ENCODE peak calls at places on chromosomes 7 and 10, in five cellular contexts. One of them, this sample, is unnamed.

GRCh38 chr10:23643396-23643795 is 204.5 kb downstream of the OTUD1 start:
- DNase-seq in HCT116: no peak
- DNase-seq in IMR-90: no peak
- DNase-seq in K562: no peak
- DNase-seq in A549: no peak
- DNase-seq in this sample: no peak

GRCh38 chr7:122887198-122887597 is 938 bp upstream of the CADPS2 start:
- DNase-seq in HCT116: peak
- DNase-seq in IMR-90: peak
- DNase-seq in A549: peak
- DNase-seq in K562: peak
- DNase-seq in this sample: no peak

GRCh38 chr7:151754142-151754590 is 122.7 kb downstream of the PRKAG2 start:
- DNase-seq in K562: peak
- DNase-seq in A549: peak
- DNase-seq in IMR-90: peak
- DNase-seq in HCT116: peak
- DNase-seq in this sample: no peak

GRCh38 chr7:43756368-43757072 is 2.0 kb upstream of the BLVRA start:
- DNase-seq in HCT116: no peak
- DNase-seq in K562: no peak
- DNase-seq in A549: no peak
- DNase-seq in IMR-90: peak
- DNase-seq in this sample: no peak

GRCh38 chr10:95286707-95287106 is 4.1 kb downstream of the PDLIM1 start:
- DNase-seq in K562: no peak
- DNase-seq in HCT116: no peak
- DNase-seq in A549: no peak
- DNase-seq in IMR-90: no peak
- DNase-seq in this sample: no peak

GRCh38 chr7:39181398-39181797 is 203.7 kb downstream of the POU6F2 start:
- DNase-seq in A549: no peak
- DNase-seq in K562: no peak
- DNase-seq in HCT116: no peak
- DNase-seq in IMR-90: no peak
- DNase-seq in this sample: no peak

GRCh38 chr7:103833401-103833800 is 156.1 kb downstream of the RELN start:
- DNase-seq in IMR-90: no peak
- DNase-seq in HCT116: no peak
- DNase-seq in A549: no peak
- DNase-seq in K562: no peak
- DNase-seq in this sample: no peak

GRCh38 chr7:64618785-64619456 is 47.0 kb upstream of the ZNF107 start:
- DNase-seq in IMR-90: peak
- DNase-seq in A549: peak
- DNase-seq in HCT116: peak
- DNase-seq in K562: peak
- DNase-seq in this sample: no peak

GRCh38 chr7:158676171-158676840 is 28.3 kb downstream of the NCAPG2 start:
- DNase-seq in HCT116: no peak
- DNase-seq in A549: no peak
- DNase-seq in K562: no peak
- DNase-seq in IMR-90: peak
- DNase-seq in this sample: no peak
- TF ChIP-seq CEBPB in HCT116: no peak
- TF ChIP-seq CEBPB in A549: no peak
- TF ChIP-seq CEBPB in K562: no peak
- TF ChIP-seq CEBPB in IMR-90: peak
- TF ChIP-seq CEBPB in this sample: no peak

GRCh38 chr7:54014765-54015164 is 527.4 kb upstream of the VSTM2A start:
- DNase-seq in K562: no peak
- DNase-seq in HCT116: no peak
- DNase-seq in IMR-90: no peak
- DNase-seq in A549: no peak
- DNase-seq in this sample: no peak

GRCh38 chr7:54015251-54015650 is 526.9 kb upstream of the VSTM2A start:
- DNase-seq in K562: no peak
- DNase-seq in HCT116: no peak
- DNase-seq in A549: no peak
- DNase-seq in IMR-90: no peak
- DNase-seq in this sample: no peak
- TF ChIP-seq CEBPB in K562: no peak
- TF ChIP-seq CEBPB in HCT116: no peak
- TF ChIP-seq CEBPB in A549: no peak
- TF ChIP-seq CEBPB in IMR-90: no peak
- TF ChIP-seq CEBPB in this sample: no peak

DNA sequence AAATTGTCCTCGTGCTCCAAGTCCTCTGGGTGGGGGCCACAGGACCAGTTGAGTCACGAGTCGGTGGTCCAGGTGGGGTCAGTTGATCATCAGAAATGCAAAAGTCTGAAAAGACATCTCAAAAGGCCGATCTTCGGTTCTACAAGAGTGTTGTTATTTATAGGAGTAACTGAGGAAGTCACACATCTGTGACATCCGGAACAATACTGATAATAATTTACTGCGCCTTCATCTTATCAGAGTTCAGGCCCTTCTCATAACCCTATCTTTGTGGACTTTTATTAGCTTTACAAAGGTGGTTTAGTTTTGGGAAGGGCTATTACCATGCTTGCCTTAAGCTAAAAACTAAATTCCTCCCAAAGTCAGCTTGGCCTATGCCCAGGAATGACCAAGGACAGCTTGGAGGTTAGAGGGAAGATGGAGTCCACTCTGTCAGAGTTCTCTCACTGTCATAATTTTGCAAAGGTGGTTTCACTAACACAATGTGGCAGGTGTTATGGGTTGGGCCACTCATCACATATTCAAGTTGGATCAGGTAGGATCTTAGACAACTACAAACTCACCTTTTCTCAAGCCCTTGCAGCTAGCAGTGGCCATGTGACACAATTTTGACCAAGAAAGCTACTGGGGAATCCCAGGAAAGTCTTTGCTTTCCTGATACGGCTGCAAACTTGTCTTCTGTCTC is 54.7 kb upstream of the CHST3 start:
- DNase-seq in HCT116: no peak
- DNase-seq in IMR-90: no peak
- DNase-seq in K562: no peak
- DNase-seq in A549: no peak
- DNase-seq in this sample: no peak
- TF ChIP-seq CEBPB in HCT116: no peak
- TF ChIP-seq CEBPB in IMR-90: no peak
- TF ChIP-seq CEBPB in K562: no peak
- TF ChIP-seq CEBPB in A549: no peak
- TF ChIP-seq CEBPB in this sample: no peak

DNA sequence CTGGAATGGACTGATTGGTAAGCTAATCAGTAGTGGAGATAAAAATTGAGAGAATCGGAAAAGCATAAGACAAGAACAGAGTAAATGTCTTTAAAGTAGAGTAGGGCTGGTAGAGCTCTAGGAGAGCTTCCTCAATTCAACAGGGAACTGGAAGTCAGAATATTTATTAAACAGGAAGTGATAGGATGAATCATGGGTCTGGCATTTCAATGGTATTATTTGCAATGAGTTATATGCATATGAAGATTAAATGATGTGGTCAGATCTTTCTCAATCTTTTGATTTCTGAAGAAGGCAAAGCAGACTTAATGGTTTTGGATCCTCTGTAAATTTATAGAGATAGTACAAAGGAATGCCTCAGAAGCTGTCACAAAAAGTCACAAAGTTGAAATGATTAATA is 349.0 kb downstream of the HPSE2 start:
- DNase-seq in A549: no peak
- DNase-seq in K562: no peak
- DNase-seq in HCT116: no peak
- DNase-seq in IMR-90: peak
- DNase-seq in this sample: no peak
- TF ChIP-seq CEBPB in A549: no peak
- TF ChIP-seq CEBPB in K562: no peak
- TF ChIP-seq CEBPB in HCT116: no peak
- TF ChIP-seq CEBPB in IMR-90: no peak
- TF ChIP-seq CEBPB in this sample: no peak

GRCh38 chr7:72924417-72924747 is 513 bp upstream of the POM121 start:
- DNase-seq in K562: no peak
- DNase-seq in HCT116: no peak
- DNase-seq in A549: no peak
- DNase-seq in IMR-90: no peak
- DNase-seq in this sample: no peak

GRCh38 chr7:72925546-72926120 is 738 bp downstream of the POM121 start:
- DNase-seq in HCT116: no peak
- DNase-seq in IMR-90: no peak
- DNase-seq in K562: peak
- DNase-seq in A549: no peak
- DNase-seq in this sample: no peak

GRCh38 chr7:72919256-72919775 is 5.6 kb upstream of the POM121 start:
- DNase-seq in HCT116: no peak
- DNase-seq in K562: no peak
- DNase-seq in IMR-90: no peak
- DNase-seq in A549: no peak
- DNase-seq in this sample: no peak

GRCh38 chr7:72924748-72925545 is at the start of gene POM121:
- DNase-seq in A549: peak
- DNase-seq in K562: peak
- DNase-seq in IMR-90: peak
- DNase-seq in HCT116: peak
- DNase-seq in this sample: peak
- TF ChIP-seq CEBPB in A549: no peak
- TF ChIP-seq CEBPB in K562: peak
- TF ChIP-seq CEBPB in IMR-90: no peak
- TF ChIP-seq CEBPB in HCT116: no peak
- TF ChIP-seq CEBPB in this sample: no peak

DNA sequence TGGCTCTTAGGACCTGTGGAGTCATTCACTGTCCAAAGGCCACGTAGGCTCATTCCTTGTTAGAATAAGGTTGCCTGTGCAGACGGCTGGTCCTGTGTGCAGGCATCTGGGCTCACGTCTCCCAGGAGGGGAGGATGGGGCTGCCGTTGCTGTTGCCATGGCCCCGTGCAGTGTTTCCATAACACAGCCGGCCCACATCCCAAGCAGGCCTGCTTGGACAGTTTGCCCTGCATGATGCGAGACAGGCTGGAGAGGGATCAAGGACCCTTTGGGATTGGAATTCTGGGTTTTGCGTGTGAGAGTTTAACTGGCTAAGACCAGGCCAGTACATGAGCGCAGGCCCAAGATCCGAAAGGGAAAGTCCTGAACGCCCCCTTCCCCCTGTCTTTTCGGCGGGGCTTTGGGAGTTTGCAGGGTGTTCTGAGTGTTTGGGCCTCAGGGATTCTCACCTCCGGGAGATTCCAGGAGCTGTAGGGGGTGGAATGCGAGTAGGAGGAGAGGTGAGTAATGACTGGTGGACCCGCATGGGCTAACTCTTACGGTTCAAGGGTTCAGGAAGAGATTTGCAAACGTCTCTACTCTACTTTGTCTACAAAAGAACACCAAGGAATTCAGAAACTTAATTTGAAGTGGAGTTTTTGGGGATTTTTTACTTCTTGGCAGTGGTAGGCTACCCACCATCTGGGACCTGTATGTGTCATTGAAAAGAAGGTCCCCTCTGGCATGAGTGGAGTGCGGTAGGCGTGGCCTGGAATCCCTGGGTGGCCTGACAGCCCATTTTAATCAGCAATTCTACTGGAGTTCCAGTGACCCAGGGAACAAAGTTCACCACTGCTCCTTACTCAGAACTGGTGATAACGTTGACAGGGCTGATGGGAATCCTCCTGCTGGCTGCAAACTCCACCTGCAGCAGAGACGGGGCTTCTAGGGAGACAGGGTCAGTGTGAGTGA is 125.4 kb downstream of the ITIH5 start:
- DNase-seq in HCT116: no peak
- DNase-seq in K562: no peak
- DNase-seq in A549: peak
- DNase-seq in IMR-90: peak
- DNase-seq in this sample: no peak
- TF ChIP-seq CEBPB in HCT116: no peak
- TF ChIP-seq CEBPB in K562: no peak
- TF ChIP-seq CEBPB in A549: no peak
- TF ChIP-seq CEBPB in IMR-90: no peak
- TF ChIP-seq CEBPB in this sample: no peak

GRCh38 chr7:23603632-23604295 is 6.6 kb downstream of the CCDC126 start:
- DNase-seq in IMR-90: no peak
- DNase-seq in K562: no peak
- DNase-seq in A549: no peak
- DNase-seq in HCT116: no peak
- DNase-seq in this sample: no peak

GRCh38 chr7:23598321-23598720 is 1.1 kb downstream of the CCDC126 start:
- DNase-seq in A549: no peak
- DNase-seq in HCT116: peak
- DNase-seq in IMR-90: no peak
- DNase-seq in K562: no peak
- DNase-seq in this sample: no peak

GRCh38 chr7:23607130-23607529 is 9.9 kb downstream of the CCDC126 start:
- DNase-seq in IMR-90: no peak
- DNase-seq in K562: peak
- DNase-seq in HCT116: no peak
- DNase-seq in A549: no peak
- DNase-seq in this sample: no peak

GRCh38 chr7:23600251-23600650 is 3.1 kb downstream of the CCDC126 start:
- DNase-seq in K562: no peak
- DNase-seq in A549: no peak
- DNase-seq in HCT116: no peak
- DNase-seq in IMR-90: no peak
- DNase-seq in this sample: no peak

DNA sequence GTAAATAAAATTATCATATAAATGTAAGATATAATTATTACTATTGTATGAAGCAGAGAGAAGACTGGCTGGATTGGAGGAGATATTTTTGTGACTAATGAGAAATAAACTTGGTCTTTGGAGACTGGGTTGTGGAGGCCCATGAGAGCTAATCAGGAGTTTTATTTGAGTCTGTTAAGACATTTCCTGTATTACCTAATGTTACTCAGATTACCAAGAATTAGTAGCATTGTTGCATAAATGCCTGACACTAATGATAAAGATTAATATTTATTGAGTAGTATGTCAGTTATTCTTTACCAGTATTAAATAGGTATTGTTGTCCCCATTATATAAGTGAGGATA is 7.1 kb downstream of the CCDC126 start:
- DNase-seq in HCT116: no peak
- DNase-seq in IMR-90: peak
- DNase-seq in K562: no peak
- DNase-seq in A549: no peak
- DNase-seq in this sample: no peak
- TF ChIP-seq CEBPB in HCT116: no peak
- TF ChIP-seq CEBPB in IMR-90: peak
- TF ChIP-seq CEBPB in K562: no peak
- TF ChIP-seq CEBPB in A549: no peak
- TF ChIP-seq CEBPB in this sample: no peak

GRCh38 chr7:69625798-69626197 is 27.5 kb downstream of the AUTS2 start:
- DNase-seq in HCT116: no peak
- DNase-seq in A549: no peak
- DNase-seq in K562: no peak
- DNase-seq in IMR-90: no peak
- DNase-seq in this sample: no peak
- TF ChIP-seq CEBPB in HCT116: no peak
- TF ChIP-seq CEBPB in A549: no peak
- TF ChIP-seq CEBPB in K562: no peak
- TF ChIP-seq CEBPB in IMR-90: no peak
- TF ChIP-seq CEBPB in this sample: no peak